ENCODE peak calls at places on chromosomes 1 and 21, in seven cellular contexts. Z is heart right ventricle, V is astrocyte of the spinal cord, B is fibroblast of lung, R is mammary epithelial cell, C is NB4, K is lower leg skin. U is an unnamed sample.

GRCh38 chr21:38506606-38507331 is 8.5 kb upstream of the ERG start:
- DNase-seq in C (peak), K (no peak), B (no peak), R (no peak), Z (no peak), V (no peak), U (no peak)

GRCh38 chr1:207431508-207431907 is 22.6 kb upstream of the CR2 start:
- DNase-seq in Z (no peak), B (no peak), C (no peak), R (no peak), K (no peak), V (no peak), U (no peak)

GRCh38 chr1:245411245-245411644 is 256.5 kb downstream of the KIF26B start:
- DNase-seq in B (peak), K (no peak), Z (no peak), V (peak), C (peak), R (no peak), U (no peak)

GRCh38 chr1:78304766-78305165 is 186.0 kb upstream of the PTGFR start:
- DNase-seq in Z (no peak), C (no peak), R (no peak), K (no peak), B (no peak), V (no peak), U (no peak)

GRCh38 chr1:2405588-2406295 is 6.6 kb downstream of the PEX10 start:
- DNase-seq in R (no peak), B (peak), Z (no peak), C (no peak), V (peak), K (no peak), U (no peak)

GRCh38 chr1:180881806-180882509 is 30.7 kb upstream of the KIAA1614 start:
- DNase-seq in V (peak), C (peak), K (no peak), B (peak), Z (no peak), R (peak), U (peak)

GRCh38 chr1:31734582-31735107 is 29.5 kb downstream of the ADGRB2 start:
- DNase-seq in V (no peak), Z (no peak), R (no peak), K (no peak), B (peak), C (no peak), U (no peak)

GRCh38 chr1:55815745-55816455 is 600.7 kb upstream of the USP24 start:
- DNase-seq in V (no peak), Z (no peak), B (no peak), C (no peak), K (no peak), R (no peak), U (no peak)

GRCh38 chr1:169890761-169891538 is 2.7 kb downstream of the SCYL3 start:
- DNase-seq in C (peak), V (no peak), Z (no peak), B (no peak), R (peak), K (no peak), U (no peak)

GRCh38 chr1:161379071-161379470 is 11.4 kb upstream of the CFAP126 start:
- DNase-seq in R (peak), K (no peak), V (no peak), Z (no peak), B (no peak), C (no peak), U (peak)

GRCh38 chr1:178037510-178038253 is 56.2 kb upstream of the RASAL2 start:
- DNase-seq in C (peak), Z (peak), V (peak), B (peak), K (peak), R (peak), U (peak)

GRCh38 chr1:52190500-52191252 is 48.8 kb downstream of the ZFYVE9 start:
- DNase-seq in V (no peak), B (peak), C (no peak), R (no peak), Z (no peak), K (no peak), U (no peak)

GRCh38 chr1:144101397-144102050 is 129.7 kb upstream of the FAM72C start:
- DNase-seq in V (no peak), Z (peak), C (no peak), R (peak), K (peak), B (no peak), U (no peak)

GRCh38 chr1:25617626-25618432 is 1.2 kb downstream of the MAN1C1 start:
- DNase-seq in K (peak), R (no peak), B (no peak), Z (peak), V (no peak), C (peak), U (no peak)

GRCh38 chr1:74570797-74571492 is 58.5 kb upstream of the LRRC53 start:
- DNase-seq in B (no peak), R (no peak), V (no peak), Z (no peak), C (no peak), K (no peak), U (no peak)

GRCh38 chr1:51768971-51769601 is 109.4 kb downstream of the NRDC start:
- DNase-seq in Z (no peak), C (peak), B (peak), K (no peak), R (peak), V (peak), U (peak)

GRCh38 chr1:86100401-86100800 is 56.2 kb downstream of the COL24A1 start:
- DNase-seq in K (no peak), C (no peak), B (no peak), Z (no peak), R (no peak), V (no peak), U (no peak)

GRCh38 chr1:165949335-165950130 is 122.1 kb downstream of the UCK2 start:
- DNase-seq in Z (no peak), R (no peak), K (no peak), V (no peak), B (no peak), C (peak), U (no peak)

GRCh38 chr1:68544651-68545050 is 47.8 kb upstream of the DEPDC1 start:
- DNase-seq in R (no peak), Z (no peak), K (no peak), C (no peak), B (no peak), V (no peak), U (no peak)

GRCh38 chr1:150551784-150552691 is 2.8 kb downstream of the ADAMTSL4 start:
- DNase-seq in R (peak), Z (peak), V (peak), B (peak), K (peak), C (peak), U (peak)

GRCh38 chr21:36783612-36784383 is 84.9 kb downstream of the SIM2 start:
- DNase-seq in B (peak), K (no peak), R (peak), Z (no peak), C (no peak), V (peak), U (peak)

GRCh38 chr1:156122519-156123355 is 8.2 kb downstream of the LMNA start:
- DNase-seq in C (no peak), R (peak), K (peak), V (peak), B (peak), Z (peak), U (peak)

GRCh38 chr1:217135987-217136894 is 413.0 kb upstream of the ESRRG start:
- DNase-seq in V (no peak), K (no peak), C (no peak), Z (no peak), B (no peak), R (no peak), U (no peak)

GRCh38 chr1:157154940-157155514 is 16.8 kb upstream of the ETV3 start:
- DNase-seq in C (peak), V (peak), Z (peak), K (no peak), B (peak), R (peak), U (peak)

GRCh38 chr1:183635112-183635605 is 424 bp downstream of the ARPC5 start:
- DNase-seq in C (no peak), B (peak), Z (peak), V (no peak), R (no peak), K (peak), U (no peak)

GRCh38 chr1:114015075-114015474 is 35.8 kb downstream of the OLFML3 start:
- DNase-seq in C (no peak), B (peak), R (peak), K (no peak), V (peak), Z (no peak), U (no peak)

GRCh38 chr1:245825128-245825901 is 670.5 kb downstream of the KIF26B start:
- DNase-seq in Z (peak), C (peak), V (peak), R (no peak), B (peak), K (no peak), U (peak)

GRCh38 chr1:90579212-90579802 is 137.8 kb downstream of the BARHL2 start:
- DNase-seq in R (peak), K (no peak), C (peak), B (peak), V (peak), Z (no peak), U (peak)

GRCh38 chr1:240765732-240766363 is 153.9 kb upstream of the GREM2 start:
- DNase-seq in K (no peak), Z (no peak), V (peak), R (no peak), C (no peak), B (peak), U (peak)

GRCh38 chr1:63730211-63730610 is 43.6 kb upstream of the ROR1 start:
- DNase-seq in B (no peak), C (no peak), R (no peak), K (no peak), Z (no peak), V (no peak), U (no peak)

GRCh38 chr21:9763306-9763705 is 758.1 kb upstream of the TPTE start:
- DNase-seq in C (no peak), V (no peak), R (no peak), B (no peak), Z (no peak), K (no peak), U (no peak)

GRCh38 chr21:9772348-9772672 is 749.1 kb upstream of the TPTE start:
- DNase-seq in R (no peak), C (no peak), Z (no peak), K (no peak), B (no peak), V (no peak), U (no peak)

GRCh38 chr21:9763807-9764206 is 757.6 kb upstream of the TPTE start:
- DNase-seq in Z (no peak), B (no peak), V (no peak), R (no peak), C (no peak), K (no peak), U (no peak)

GRCh38 chr21:9767592-9768375 is 753.6 kb upstream of the TPTE start:
- DNase-seq in K (no peak), C (no peak), V (no peak), B (no peak), Z (no peak), R (no peak), U (no peak)
- H3K4me3 ChIP-seq in K (no peak), C (no peak), V (no peak), B (no peak), Z (no peak), R (no peak), U (no peak)

DNA sequence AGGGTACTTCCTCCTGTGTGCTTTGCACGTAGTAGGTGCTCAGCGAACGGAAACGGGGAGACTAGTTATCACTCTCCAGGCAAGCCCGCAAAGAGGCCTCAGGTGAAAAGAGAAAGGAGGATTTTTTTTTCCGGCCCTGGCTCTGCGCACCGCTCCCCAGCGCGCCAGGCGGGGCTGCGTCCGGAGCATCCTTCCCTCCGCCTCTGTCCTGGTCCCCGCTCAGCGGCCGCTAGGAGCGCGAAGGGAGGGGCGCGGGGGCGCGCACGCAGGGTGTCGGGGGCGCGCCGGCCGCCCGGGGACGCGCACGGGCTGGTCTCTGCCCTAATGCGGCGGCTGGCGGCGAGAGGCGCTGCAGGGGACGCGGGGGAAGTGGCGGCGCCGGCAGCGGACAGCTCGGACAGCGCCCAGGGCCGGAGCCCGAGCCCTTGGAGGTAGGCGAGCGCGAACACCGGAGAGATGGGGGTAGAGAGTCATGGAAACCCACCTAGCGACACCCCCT is 42.3 kb upstream of the NFASC start:
- DNase-seq in Z (peak), B (peak), C (peak), R (peak), K (no peak), V (no peak), U (peak)
- TF ChIP-seq CTCF in Z (no peak), B (no peak), C (no peak), R (peak), K (no peak), V (no peak), U (peak)

GRCh38 chr21:45418301-45419071 is 13.5 kb downstream of the COL18A1 start:
- DNase-seq in B (no peak), C (no peak), K (no peak), V (no peak), R (no peak), Z (no peak), U (no peak)

GRCh38 chr21:45421071-45421845 is 16.3 kb downstream of the COL18A1 start:
- DNase-seq in K (peak), V (no peak), Z (no peak), B (no peak), R (peak), C (no peak), U (no peak)

GRCh38 chr21:45419162-45419561 is 14.2 kb downstream of the COL18A1 start:
- DNase-seq in B (no peak), R (no peak), K (no peak), V (no peak), Z (no peak), C (no peak), U (no peak)

GRCh38 chr21:45420623-45421041 is 15.7 kb downstream of the COL18A1 start:
- DNase-seq in R (no peak), C (no peak), B (peak), V (no peak), Z (no peak), K (no peak), U (no peak)

DNA sequence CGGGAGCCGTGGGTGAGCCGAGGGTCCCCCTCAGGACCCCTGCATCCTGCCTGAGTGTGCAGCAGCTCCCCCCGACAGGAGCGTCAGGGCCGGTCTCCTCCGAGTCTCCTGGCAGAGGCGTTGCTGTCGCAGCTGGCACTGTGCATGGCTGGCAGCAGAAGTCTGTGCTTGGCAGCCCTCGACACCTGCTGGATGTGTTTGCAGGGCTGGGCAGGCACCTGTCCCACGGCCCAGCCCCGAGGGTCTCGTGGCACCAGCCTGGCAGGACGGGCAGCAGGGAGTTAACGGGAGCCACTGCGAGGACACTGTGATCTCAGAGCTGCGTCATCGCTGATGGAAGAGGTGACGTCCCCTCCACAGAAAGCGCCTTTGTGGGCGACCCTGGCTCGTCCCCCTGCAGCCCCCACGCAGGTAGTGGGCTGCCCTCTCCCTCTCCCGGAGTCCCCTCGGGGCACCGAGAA is 15.1 kb downstream of the COL18A1 start:
- DNase-seq in R (no peak), Z (no peak), B (peak), C (no peak), K (no peak), V (no peak), U (no peak)
- H3K4me3 ChIP-seq in R (no peak), Z (peak), B (no peak), C (no peak), K (no peak), V (no peak), U (no peak)

GRCh38 chr1:147492207-147492606 is 49.1 kb upstream of the BCL9 start:
- DNase-seq in Z (no peak), C (no peak), K (no peak), B (no peak), R (no peak), V (no peak), U (no peak)
- TF ChIP-seq CTCF in Z (no peak), C (no peak), K (no peak), B (no peak), R (no peak), V (no peak), U (no peak)

GRCh38 chr1:16921391-16922185 is at the start of gene CROCC:
- DNase-seq in V (peak), B (peak), R (no peak), Z (no peak), K (no peak), C (peak), U (no peak)
- H3K4me3 ChIP-seq in V (peak), B (no peak), R (no peak), Z (no peak), K (no peak), C (no peak), U (no peak)

U was measured in fibroblast of the aortic adventitia.